ENCODE peak calls at places on chromosomes 3 and 15, in ten cellular contexts. W is CD8-positive, alpha-beta T cell; F is HCT116; O is Peyer's patch; X is IMR-90; E is gastrocnemius medialis; J is WERI-Rb-1; U is stomach; P is heart left ventricle; D is transverse colon. I is an unnamed sample.

GRCh38 chr3:186283651-186284445 is 78.2 kb downstream of the DGKG start:
- DNase-seq in W (no peak), F (no peak), O (no peak), X (peak; percentile 59), E (no peak), J (no peak), U (no peak), P (no peak), D (no peak), I (no peak)

GRCh38 chr15:75167588-75168076 is 34.0 kb upstream of the C15orf39 start:
- DNase-seq in W (no peak), F (no peak), O (no peak), X (peak; percentile 81), E (no peak), J (peak; percentile 49), U (no peak), P (no peak), D (no peak), I (no peak)

GRCh38 chr3:141486416-141486734 is 452 bp upstream of the RASA2 start:
- DNase-seq in W (no peak), F (no peak), O (no peak), X (peak; percentile 72), E (no peak), J (no peak), U (no peak), P (no peak), D (no peak), I (no peak)

GRCh38 chr3:127820221-127820870 is 2.0 kb downstream of the MGLL start:
- DNase-seq in W (no peak), F (no peak), O (no peak), X (peak; percentile 46), E (no peak), J (peak; percentile 15), U (no peak), P (no peak), D (peak; percentile 31), I (peak; percentile 80)

GRCh38 chr3:53773586-53774368 is 72.4 kb downstream of the CHDH start:
- DNase-seq in W (no peak), F (no peak), O (no peak), X (peak; percentile 89), E (no peak), J (no peak), U (no peak), P (no peak), D (no peak), I (no peak)

GRCh38 chr15:48695088-48695834 is 49.8 kb upstream of the FBN1 start:
- DNase-seq in W (no peak), F (no peak), O (no peak), X (peak; percentile 94), E (no peak), J (no peak), U (no peak), P (no peak), D (no peak), I (no peak)

GRCh38 chr15:99137111-99137546 is 32.2 kb downstream of the SYNM start:
- DNase-seq in W (no peak), F (no peak), O (no peak), X (no peak), E (no peak), J (no peak), U (no peak), P (no peak), D (no peak), I (no peak)

GRCh38 chr3:141049681-141050080 is 1.5 kb upstream of the SPSB4 start:
- DNase-seq in W (no peak), F (no peak), O (no peak), X (no peak), E (no peak), J (peak; percentile 46), U (no peak), P (no peak), D (no peak), I (no peak)

GRCh38 chr15:77097317-77097721 is 26.4 kb upstream of the TSPAN3 start:
- DNase-seq in W (no peak), F (no peak), O (no peak), X (no peak), E (no peak), J (peak; percentile 88), U (no peak), P (no peak), D (no peak), I (no peak)

GRCh38 chr15:93038064-93038705 is 50.8 kb downstream of the RGMA start:
- DNase-seq in W (no peak), F (no peak), O (peak; percentile 38), X (no peak), E (peak; percentile 12), J (no peak), U (no peak), P (no peak), D (no peak), I (peak; percentile 42)

GRCh38 chr15:93035092-93035915 is 53.7 kb downstream of the RGMA start:
- DNase-seq in W (no peak), F (no peak), O (no peak), X (no peak), E (peak; percentile 12), J (no peak), U (no peak), P (peak; percentile 5), D (no peak), I (no peak)

GRCh38 chr15:93036922-93037321 is 52.1 kb downstream of the RGMA start:
- DNase-seq in W (no peak), F (no peak), O (peak; percentile 24), X (no peak), E (no peak), J (no peak), U (no peak), P (no peak), D (peak; percentile 5), I (no peak)

GRCh38 chr15:93035953-93036810 is 52.8 kb downstream of the RGMA start:
- DNase-seq in W (no peak), F (peak; percentile 37), O (peak; percentile 58), X (peak; percentile 30), E (peak; percentile 51), J (peak; percentile 64), U (peak; percentile 51), P (peak; percentile 19), D (no peak), I (peak; percentile 62)

GRCh38 chr15:93037341-93038063 is 51.5 kb downstream of the RGMA start:
- DNase-seq in W (no peak), F (no peak), O (peak; percentile 46), X (no peak), E (peak; percentile 67), J (peak; percentile 62), U (no peak), P (peak; percentile 53), D (no peak), I (peak; percentile 75)
- H3K27me3 ChIP-seq in W (no peaks in the 10 kb centered on the region), F (no peaks in the 10 kb centered on the region), O (no peaks in the 10 kb centered on the region), X (peaks cover 2% of the 10 kb centered on the region), E (no peaks in the 10 kb centered on the region), J (no peaks in the 10 kb centered on the region), U (peaks cover 5% of the 10 kb centered on the region), P (no peaks in the 10 kb centered on the region), D (no peaks in the 10 kb centered on the region), I (no peaks in the 10 kb centered on the region)

DNA sequence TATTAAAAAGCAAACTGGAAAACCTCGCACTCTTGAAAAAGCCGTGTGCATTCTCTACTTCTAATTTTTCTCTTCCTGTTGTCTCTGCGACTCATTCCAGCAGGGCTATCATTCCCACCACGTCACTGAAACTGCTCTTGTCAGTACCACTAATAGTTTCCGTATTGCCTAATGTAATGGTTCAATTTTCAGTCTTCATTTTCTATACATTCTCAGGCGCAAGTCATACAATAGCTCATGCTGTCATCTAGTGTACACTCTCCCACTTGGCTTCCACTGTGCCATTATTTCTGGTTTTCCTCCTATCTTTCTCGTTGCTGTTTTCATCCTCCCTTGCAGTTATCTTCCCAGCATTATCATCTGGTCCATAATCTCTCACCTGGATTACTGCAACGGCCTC is 160.2 kb downstream of the SPATA16 start:
- DNase-seq in W (no peak), F (no peak), O (no peak), X (no peak), E (no peak), J (no peak), U (no peak), P (no peak), D (no peak), I (no peak)
- TF ChIP-seq CTCF in W (no peak), F (no peak), O (no peak), X (no peak), E (no peak), J (no peak), U (no peak), P (no peak), D (no peak), I (no peak)

GRCh38 chr3:194282436-194283122 is 68.5 kb downstream of the CPN2 start:
- DNase-seq in W (no peak), F (no peak), O (peak; percentile 33), X (no peak), E (no peak), J (no peak), U (no peak), P (no peak), D (peak; percentile 6), I (peak; percentile 58)
- H3K27me3 ChIP-seq in W (no peaks in the 10 kb centered on the region), F (no peaks in the 10 kb centered on the region), O (no peaks in the 10 kb centered on the region), X (peaks cover 48% of the 10 kb centered on the region), E (no peaks in the 10 kb centered on the region), J (no peaks in the 10 kb centered on the region), U (no peaks in the 10 kb centered on the region), P (peaks cover 2% of the 10 kb centered on the region), D (no peaks in the 10 kb centered on the region), I (no peaks in the 10 kb centered on the region)

GRCh38 chr3:97988784-97989568 is 16.7 kb upstream of the RIOX2 start:
- DNase-seq in W (no peak), F (no peak), O (no peak), X (no peak), E (no peak), J (no peak), U (no peak), P (no peak), D (no peak), I (no peak)
- TF ChIP-seq CTCF in W (no peak), F (no peak), O (no peak), X (no peak), E (no peak), J (no peak), U (no peak), P (no peak), D (no peak), I (no peak)

GRCh38 chr15:93087825-93088199 is 1.2 kb downstream of the RGMA start:
- DNase-seq in W (peak; percentile 48), F (peak; percentile 22), O (peak; percentile 80), X (peak; percentile 5), E (peak; percentile 83), J (peak; percentile 52), U (peak; percentile 70), P (peak; percentile 79), D (peak; percentile 66), I (peak; percentile 82)

GRCh38 chr15:93088981-93089854 is at the start of gene RGMA:
- DNase-seq in W (no peak), F (no peak), O (no peak), X (no peak), E (peak; percentile 68), J (no peak), U (no peak), P (peak; percentile 40), D (no peak), I (peak; percentile 66)

GRCh38 chr15:93089855-93090305 is 869 bp upstream of the RGMA start:
- DNase-seq in W (no peak), F (no peak), O (no peak), X (no peak), E (peak; percentile 86), J (no peak), U (no peak), P (peak; percentile 29), D (no peak), I (no peak)

GRCh38 chr15:93086791-93087190 is 2.2 kb downstream of the RGMA start:
- DNase-seq in W (no peak), F (no peak), O (no peak), X (no peak), E (peak; percentile 77), J (no peak), U (no peak), P (no peak), D (no peak), I (no peak)

GRCh38 chr15:93088200-93088980 is 621 bp downstream of the RGMA start:
- DNase-seq in W (no peak), F (no peak), O (no peak), X (no peak), E (peak; percentile 60), J (no peak), U (no peak), P (peak; percentile 28), D (no peak), I (peak; percentile 70)
- H3K27me3 ChIP-seq in W (peaks cover 19% of the 10 kb centered on the region), F (peaks cover 35% of the 10 kb centered on the region), O (no peaks in the 10 kb centered on the region), X (peaks cover 56% of the 10 kb centered on the region), E (no peaks in the 10 kb centered on the region), J (peaks cover 95% of the 10 kb centered on the region), U (peaks cover 64% of the 10 kb centered on the region), P (peaks cover 10% of the 10 kb centered on the region), D (peaks cover 84% of the 10 kb centered on the region), I (peaks cover 46% of the 10 kb centered on the region)